ENCODE peak calls at places on chromosome 12, in six cellular contexts. M is fibroblast of lung, J is IMR-90, Y is neural progenitor cell, Q is uterus, O is bronchial epithelial cell. F is an unnamed sample. For H3K36me3 and H3K27me3, the result is how much of the 10 kb centered on the place peaks cover.

GRCh38 chr12:63897931-63898330 is 53.4 kb downstream of the SRGAP1 start:
- DNase-seq in M (no peak), Y (no peak), Q (no peak), O (no peak), J (no peak), F (no peak)

GRCh38 chr12:119594772-119595445 is 1.3 kb downstream of the TMEM233 start:
- DNase-seq in O (no peak), Q (no peak), M (peak), J (no peak), Y (peak), F (peak)

GRCh38 chr12:101941306-101942000 is 64.1 kb downstream of the DRAM1 start:
- DNase-seq in J (no peak), M (no peak), O (no peak), Y (no peak), Q (no peak), F (no peak)

GRCh38 chr12:89417246-89417977 is 65.1 kb upstream of the DUSP6 start:
- DNase-seq in M (peak), O (peak), Y (no peak), Q (no peak), J (peak), F (no peak)

GRCh38 chr12:47095446-47096236 is 15.9 kb upstream of the AMIGO2 start:
- DNase-seq in Y (no peak), O (peak), Q (no peak), J (peak), M (peak), F (no peak)

GRCh38 chr12:57840701-57841100 is 5.8 kb downstream of the CTDSP2 start:
- DNase-seq in Y (no peak), Q (no peak), O (no peak), J (peak), M (peak), F (no peak)

GRCh38 chr12:13181375-13182070 is 15.0 kb upstream of the EMP1 start:
- DNase-seq in Q (no peak), Y (no peak), M (no peak), O (no peak), J (no peak), F (no peak)

GRCh38 chr12:132445884-132446471 is 44.0 kb upstream of the FBRSL1 start:
- DNase-seq in M (peak), O (peak), J (peak), Y (peak), Q (peak), F (peak)

GRCh38 chr12:34389378-34390170 is 367.3 kb downstream of the ALG10 start:
- DNase-seq in O (no peak), M (no peak), Y (no peak), Q (no peak), J (no peak), F (no peak)

DNA sequence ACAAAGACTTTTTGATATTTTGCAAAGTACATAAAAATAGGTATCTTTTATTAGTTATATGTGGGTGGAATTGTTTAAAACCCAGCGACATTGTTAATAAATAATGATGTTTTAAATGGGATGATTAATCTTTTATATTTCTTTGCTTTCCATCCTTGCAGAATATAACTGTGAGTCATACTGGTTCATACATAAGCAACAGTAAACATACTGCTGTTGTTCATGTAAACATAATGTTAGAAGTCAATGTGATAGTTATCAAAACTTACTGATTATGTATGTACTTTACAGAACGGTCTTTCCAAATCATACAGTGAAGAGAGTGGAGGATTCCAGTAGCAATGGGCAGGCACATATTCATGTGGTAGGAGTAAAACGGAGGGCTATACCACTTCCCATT is 119.8 kb downstream of the ARID2 start:
- DNase-seq in M (no peak), O (no peak), J (peak), Q (no peak), Y (no peak), F (no peak)
- H3K36me3 ChIP-seq in M (under half), O (under half), J (under half), Q (under half), Y (under half), F (under half)

DNA sequence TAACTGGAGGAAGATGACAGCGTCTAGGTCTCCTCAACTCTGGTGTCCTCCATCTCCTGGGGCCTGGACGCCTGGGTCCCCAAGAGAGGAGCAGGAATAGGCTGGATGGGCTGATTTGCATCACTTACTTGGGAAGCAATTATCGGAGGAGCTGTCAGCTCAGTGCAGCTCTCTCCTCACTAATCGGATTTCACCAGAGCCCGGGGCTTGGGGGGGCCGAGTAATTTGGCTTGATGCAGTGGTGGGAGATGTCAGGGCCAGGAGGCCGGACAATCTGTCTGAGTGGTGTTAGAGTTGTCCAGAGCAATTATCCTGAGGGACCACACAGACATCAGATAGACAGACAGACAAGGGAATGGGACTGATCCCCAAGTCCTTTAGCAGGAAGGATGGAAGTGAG is 4.7 kb upstream of the SMUG1 start:
- DNase-seq in M (no peak), Y (no peak), O (no peak), J (no peak), Q (no peak), F (no peak)
- H3K27me3 ChIP-seq in M (under half), Y (half or more), O (under half), J (under half), Q (under half), F (under half)

GRCh38 chr12:9973951-9974350 is 2.7 kb downstream of the CLEC12A start:
- DNase-seq in M (no peak), Q (no peak), O (no peak), Y (no peak), J (no peak), F (no peak)

GRCh38 chr12:9969673-9970072 is 1.5 kb upstream of the CLEC12A start:
- DNase-seq in Q (no peak), O (no peak), J (no peak), Y (no peak), M (no peak), F (no peak)

GRCh38 chr12:9975614-9976013 is 4.4 kb downstream of the CLEC12A start:
- DNase-seq in J (no peak), Q (no peak), Y (no peak), O (no peak), M (no peak), F (no peak)

GRCh38 chr12:9971158-9971557 is at the start of gene CLEC12A:
- DNase-seq in M (no peak), J (no peak), Y (no peak), O (no peak), Q (no peak), F (no peak)
- H3K4me3 ChIP-seq in M (no peak), J (no peak), Y (no peak), O (no peak), Q (no peak), F (no peak)

DNA sequence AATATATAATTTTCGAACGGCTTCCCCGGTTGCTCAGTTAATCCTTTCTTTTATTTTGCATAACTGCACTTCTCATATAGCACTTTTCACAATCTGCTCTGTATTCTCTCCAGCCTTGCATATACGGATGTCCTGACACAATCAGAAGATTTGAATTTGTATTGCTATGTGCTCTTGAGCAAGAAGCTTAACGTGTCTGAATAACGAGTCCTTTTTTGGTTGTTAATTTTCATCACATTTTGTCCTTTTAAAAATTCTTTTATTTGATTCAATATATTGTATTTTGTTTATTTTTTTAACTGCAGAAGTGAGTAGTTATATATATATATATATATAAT is 17.6 kb downstream of the A2M start:
- DNase-seq in O (no peak), Q (no peak), M (no peak), Y (no peak), J (no peak), F (no peak)
- H3K36me3 ChIP-seq in O (under half), Q (under half), M (under half), Y (under half), J (under half), F (under half)

DNA sequence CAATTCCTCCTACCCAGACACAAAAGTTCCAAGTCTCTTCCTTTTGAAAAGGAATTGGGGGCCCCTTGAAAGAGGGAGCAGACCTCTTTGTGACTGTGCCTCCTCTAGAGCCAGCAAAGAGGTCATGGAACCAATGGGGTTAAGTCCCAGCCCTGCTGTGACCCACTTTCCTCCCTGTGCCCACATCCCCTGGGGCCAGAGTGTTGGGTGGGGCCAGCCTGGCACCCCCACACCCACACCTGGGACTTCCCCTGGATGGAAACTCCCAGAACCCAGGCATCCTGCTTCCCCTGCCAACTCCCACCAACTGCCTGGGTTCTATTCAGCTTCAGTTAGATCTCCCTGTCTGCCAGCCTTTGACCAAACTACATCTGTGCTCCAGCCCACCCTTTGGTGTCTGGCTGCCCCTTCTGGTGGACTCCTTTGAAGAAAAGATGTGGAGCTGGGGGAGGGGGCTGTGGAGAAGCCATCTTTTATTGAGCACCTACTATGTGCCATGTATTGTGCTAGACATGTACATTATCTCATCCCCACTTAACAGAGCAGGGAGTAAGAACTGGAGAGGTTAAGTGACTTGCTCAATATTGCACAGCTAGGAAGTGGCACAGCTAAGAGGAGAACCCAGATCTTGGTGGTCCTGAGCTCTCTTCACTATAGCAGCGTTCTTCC is 4.6 kb upstream of the RARG start:
- DNase-seq in Q (no peak), J (no peak), M (no peak), O (no peak), Y (no peak), F (peak)
- H3K27me3 ChIP-seq in Q (under half), J (under half), M (under half), O (under half), Y (under half), F (under half)

DNA sequence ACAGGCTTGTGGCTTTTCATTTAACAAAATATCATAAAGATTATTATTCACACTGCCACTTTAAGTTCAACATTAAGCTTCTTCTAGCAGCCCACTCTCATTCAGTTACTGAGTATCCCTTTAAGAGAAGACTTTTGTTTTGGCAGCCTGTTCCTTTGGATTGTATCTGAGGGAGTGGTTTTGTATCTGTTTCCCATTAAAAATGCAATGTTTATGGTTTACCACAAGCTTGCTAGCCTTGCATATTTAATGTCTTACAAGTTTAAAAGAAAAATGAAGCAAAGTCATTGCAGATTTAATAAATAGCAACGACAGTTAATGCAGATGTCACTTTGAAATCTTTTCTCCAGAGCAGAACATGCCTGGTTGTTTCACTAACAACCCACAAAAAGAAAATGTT is 2.0 kb downstream of the DCN start:
- DNase-seq in J (peak), M (peak), O (no peak), Y (no peak), Q (no peak), F (no peak)
- H3K4me3 ChIP-seq in J (peak), M (peak), O (no peak), Y (no peak), Q (peak), F (no peak)

GRCh38 chr12:26654623-26655022 is 178.4 kb downstream of the ITPR2 start:
- DNase-seq in J (no peak), Q (no peak), M (no peak), Y (no peak), O (no peak), F (no peak)
- H3K36me3 ChIP-seq in J (under half), Q (under half), M (under half), Y (under half), O (under half), F (under half)

DNA sequence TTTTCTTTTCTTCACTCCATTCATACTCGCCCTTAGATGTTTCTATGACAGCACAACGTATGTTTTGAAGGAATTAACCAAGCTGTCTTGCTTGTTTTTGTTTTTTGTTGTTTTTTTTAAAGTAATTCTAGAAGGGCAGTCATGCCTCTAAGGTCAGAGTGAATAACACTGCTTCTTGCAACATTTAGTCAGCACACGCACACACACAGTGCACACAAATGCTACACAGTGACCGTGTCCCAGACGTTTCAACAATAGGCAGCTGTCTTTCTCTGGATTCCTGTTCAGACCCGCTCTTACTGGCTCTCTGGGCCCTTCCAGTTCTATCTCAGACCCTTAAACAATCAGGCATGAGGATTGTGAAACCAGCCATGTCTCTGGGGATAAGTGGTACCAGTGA is 351.0 kb upstream of the FKBP4 start:
- DNase-seq in O (no peak), M (no peak), Q (no peak), J (peak), Y (no peak), F (no peak)
- H3K27me3 ChIP-seq in O (under half), M (under half), Q (under half), J (under half), Y (under half), F (under half)

DNA sequence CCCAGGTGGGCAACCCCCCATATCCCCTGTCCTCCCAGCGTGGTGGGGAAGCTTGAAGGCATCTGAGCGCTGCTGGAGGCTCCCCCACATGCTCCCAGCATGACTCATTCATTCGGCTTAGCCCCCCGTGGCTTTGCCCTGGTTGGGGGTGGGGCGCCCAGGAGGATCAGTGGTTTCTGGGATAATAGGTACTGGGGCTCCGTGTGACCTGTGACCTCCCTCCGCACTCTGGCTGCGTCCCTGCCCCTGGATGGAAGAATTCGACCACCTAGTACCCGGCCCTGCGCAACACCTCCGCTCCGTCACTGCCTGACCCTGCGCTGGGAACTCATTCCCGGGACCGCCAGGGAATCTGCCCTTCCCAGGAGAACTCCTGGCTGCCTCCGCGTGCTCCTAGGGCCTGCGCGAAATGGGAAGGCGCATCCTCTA is 120.1 kb downstream of the AACS start:
- DNase-seq in Y (peak), O (no peak), M (no peak), J (no peak), Q (no peak), F (peak)
- H3K4me3 ChIP-seq in Y (peak), O (no peak), M (no peak), J (no peak), Q (no peak), F (peak)

F was measured in H7.